ENCODE peak calls at places on chromosomes 13 and 19, in five cellular contexts. C is MM.1S, V is GM23248, E is HCT116, T is PC-3. M is an unnamed sample.

GRCh38 chr13:20301391-20302071 is 69.4 kb upstream of the GJB6 start:
- DNase-seq in C (no peak), V (peak; percentile 16), E (no peak), T (no peak), M (peak; percentile 13)

GRCh38 chr13:113398963-113399754 is 35.2 kb upstream of the GRTP1 start:
- DNase-seq in C (no peak), V (peak; percentile 62), E (no peak), T (no peak), M (no peak)

GRCh38 chr13:29279859-29280258 is 315.6 kb downstream of the SLC7A1 start:
- DNase-seq in C (no peak), V (no peak), E (no peak), T (no peak), M (no peak)

GRCh38 chr19:10553087-10553667 is 9.5 kb downstream of the ATG4D start:
- DNase-seq in C (no peak), V (no peak), E (no peak), T (no peak), M (no peak)

GRCh38 chr19:54279441-54279962 is 1.4 kb downstream of the LILRB2 start:
- DNase-seq in C (no peak), V (no peak), E (no peak), T (no peak), M (no peak)

GRCh38 chr13:113783966-113784644 is 25.1 kb downstream of the TMEM255B start:
- DNase-seq in C (no peak), V (no peak), E (no peak), T (no peak), M (no peak)

GRCh38 chr19:15379996-15380647 is 535 bp upstream of the AKAP8 start:
- DNase-seq in C (peak; percentile 74), V (peak; percentile 63), E (peak; percentile 23), T (peak; percentile 67), M (peak; percentile 46)

GRCh38 chr13:107117327-107118012 is 549.5 kb upstream of the ARGLU1 start:
- DNase-seq in C (no peak), V (no peak), E (no peak), T (no peak), M (peak; percentile 22)

GRCh38 chr19:49427855-49428546 is 2.8 kb downstream of the GFY start:
- DNase-seq in C (no peak), V (peak; percentile 43), E (no peak), T (peak; percentile 43), M (no peak)
- TF ChIP-seq EZH2 in C (peak; percentile 33), V (peak; percentile 95), E (no peak), T (no peak), M (peak; percentile 96)

DNA sequence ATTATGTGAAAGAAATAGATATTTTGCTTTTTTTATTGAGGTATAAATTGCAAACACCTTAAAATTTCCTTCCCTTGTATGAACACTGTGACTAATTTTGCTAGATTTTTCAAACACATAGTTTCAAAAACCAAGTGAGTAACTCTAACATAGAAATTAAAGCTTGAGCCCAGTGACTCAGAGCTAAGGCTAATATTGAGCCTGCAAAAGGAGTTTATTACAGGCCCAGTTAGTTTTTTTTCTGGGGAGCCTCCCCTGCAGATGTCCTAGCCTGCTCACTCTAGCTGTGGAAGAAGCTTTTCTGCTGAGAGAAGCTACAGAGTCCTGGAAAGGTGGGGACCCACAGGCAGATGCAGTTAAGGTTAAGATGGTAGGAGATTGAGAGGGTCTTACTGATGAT is 3.4 kb downstream of the ZNF430 start:
- DNase-seq in C (no peak), V (peak; percentile 89), E (no peak), T (peak; percentile 73), M (peak; percentile 14)
- H3K4me2 ChIP-seq in C (no peak overlapping the region), V (peak overlapping the region; percentile 81), E (peak overlapping the region; percentile 84), T (peak overlapping the region; percentile 88), M (no peak overlapping the region)

DNA sequence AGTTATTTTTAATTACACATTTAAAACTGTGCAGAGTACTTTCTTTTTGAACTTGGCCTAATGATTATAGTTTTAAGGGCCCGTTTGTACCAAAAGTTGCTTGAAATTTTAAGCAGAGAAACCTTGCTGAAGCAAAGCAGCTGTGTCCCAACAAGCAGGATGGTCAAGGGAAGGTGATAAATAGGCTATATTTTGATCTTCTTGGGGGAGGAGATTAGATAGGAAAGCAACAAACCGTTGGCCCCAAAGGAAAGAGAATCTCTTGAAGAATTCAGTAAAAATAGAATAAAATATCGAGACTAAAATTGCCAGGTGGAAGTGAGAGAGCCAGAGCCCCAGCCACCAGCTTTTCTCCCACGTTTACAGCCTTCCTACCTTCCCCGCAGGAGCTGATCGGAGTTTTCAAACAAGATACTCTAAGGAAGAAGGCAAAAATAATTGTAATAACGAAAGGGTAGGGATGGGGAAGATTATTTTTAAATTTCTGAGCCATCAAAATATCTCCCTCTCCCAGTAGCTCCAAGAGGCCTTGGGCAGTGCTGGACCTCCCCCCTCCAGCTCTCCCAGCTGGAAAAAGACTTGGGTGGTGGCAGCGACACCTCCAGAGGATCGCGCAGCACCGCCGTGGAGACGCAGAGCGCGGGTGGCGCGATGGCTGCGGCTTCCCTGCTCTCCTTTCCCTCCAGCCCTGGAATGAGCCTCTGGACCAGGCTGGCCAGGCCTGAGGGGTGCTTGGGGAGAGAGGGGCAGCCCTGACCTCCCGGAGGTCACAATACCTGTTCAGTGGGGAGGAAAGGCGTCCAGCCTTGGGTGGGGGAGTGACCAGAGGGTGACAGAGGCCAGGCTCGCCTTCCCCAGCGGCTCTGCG is 5.8 kb downstream of the ZIC2 start:
- DNase-seq in C (no peak), V (no peak), E (no peak), T (no peak), M (no peak)
- TF ChIP-seq EZH2 in C (no peak), V (peak; percentile 24), E (no peak), T (no peak), M (peak; percentile 72)

DNA sequence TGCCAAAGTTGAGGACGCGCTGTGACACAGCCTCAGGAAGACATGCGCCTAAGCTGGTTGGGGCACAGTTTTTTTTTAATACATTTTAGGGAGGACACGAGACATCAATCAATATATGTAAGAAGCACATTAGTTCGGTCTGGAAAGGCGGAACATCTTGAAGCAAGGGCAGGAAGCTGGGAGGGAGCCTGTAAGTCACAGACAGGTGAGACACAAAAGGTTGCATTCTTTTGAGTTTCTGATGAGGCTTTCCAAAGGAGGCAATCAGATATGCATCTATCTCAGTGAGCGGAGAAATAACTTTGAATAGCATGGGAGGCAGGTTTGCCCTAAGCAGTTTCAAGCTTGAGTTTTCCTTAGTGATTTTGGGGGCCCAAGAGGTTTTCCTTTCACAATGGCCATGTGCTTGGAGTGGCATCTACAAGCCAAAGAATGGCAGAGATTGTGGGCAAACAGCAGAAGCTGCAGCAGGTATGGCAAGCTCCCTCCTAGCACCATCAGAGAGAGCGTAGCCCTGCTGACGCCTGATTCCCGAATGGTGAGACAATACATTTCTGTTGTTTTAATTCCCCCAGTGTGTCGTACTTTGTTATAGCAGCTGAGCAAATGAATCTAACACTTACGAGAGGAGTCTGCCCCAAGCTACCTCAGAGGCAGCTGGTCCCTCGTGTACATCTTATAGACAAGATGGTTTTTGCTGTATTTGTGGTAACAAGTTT is 99.5 kb upstream of the TMTC4 start:
- DNase-seq in C (no peak), V (no peak), E (no peak), T (no peak), M (no peak)
- H3K4me2 ChIP-seq in C (no peak overlapping the region), V (no peak overlapping the region), E (no peak overlapping the region), T (no peak overlapping the region), M (no peak overlapping the region)

GRCh38 chr13:27794921-27795717 is 2.8 kb downstream of the GSX1 start:
- DNase-seq in C (no peak), V (no peak), E (no peak), T (no peak), M (no peak)
- TF ChIP-seq EZH2 in C (no peak), V (no peak), E (no peak), T (no peak), M (no peak)

GRCh38 chr19:13054605-13055212 is 47.9 kb downstream of the LYL1 start:
- DNase-seq in C (no peak), V (peak; percentile 87), E (no peak), T (no peak), M (no peak)
- H3K4me2 ChIP-seq in C (no peak overlapping the region), V (peak overlapping the region; percentile 86), E (peak overlapping the region; percentile 75), T (peak overlapping the region; percentile 59), M (peak overlapping the region; percentile 49)

GRCh38 chr19:1668339-1669123 is 16.1 kb upstream of the TCF3 start:
- DNase-seq in C (peak; percentile 77), V (no peak), E (no peak), T (no peak), M (peak; percentile 9)
- TF ChIP-seq EZH2 in C (no peak), V (peak; percentile 13), E (no peak), T (no peak), M (peak; percentile 72)

DNA sequence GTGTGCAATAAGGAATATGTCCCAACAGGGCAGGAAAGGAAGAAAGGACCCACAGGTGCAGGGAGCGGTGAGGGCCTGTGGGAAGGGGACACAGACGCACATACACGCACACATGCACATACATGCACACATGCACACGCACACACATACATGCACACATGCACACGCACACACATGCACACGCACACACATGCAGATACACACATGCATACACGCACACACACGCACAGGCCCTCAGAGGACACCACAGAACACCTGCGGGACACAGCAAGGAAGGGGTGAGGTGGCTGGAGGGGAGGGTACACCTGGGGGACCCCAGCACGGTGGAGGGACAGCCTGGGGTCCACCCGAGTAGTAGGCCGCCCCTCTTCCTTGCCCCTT is 12.9 kb downstream of the PIP5K1C start:
- DNase-seq in C (no peak), V (no peak), E (no peak), T (no peak), M (no peak)
- H3K4me2 ChIP-seq in C (peak overlapping the region; percentile 80), V (no peak overlapping the region), E (no peak overlapping the region), T (no peak overlapping the region), M (no peak overlapping the region)

DNA sequence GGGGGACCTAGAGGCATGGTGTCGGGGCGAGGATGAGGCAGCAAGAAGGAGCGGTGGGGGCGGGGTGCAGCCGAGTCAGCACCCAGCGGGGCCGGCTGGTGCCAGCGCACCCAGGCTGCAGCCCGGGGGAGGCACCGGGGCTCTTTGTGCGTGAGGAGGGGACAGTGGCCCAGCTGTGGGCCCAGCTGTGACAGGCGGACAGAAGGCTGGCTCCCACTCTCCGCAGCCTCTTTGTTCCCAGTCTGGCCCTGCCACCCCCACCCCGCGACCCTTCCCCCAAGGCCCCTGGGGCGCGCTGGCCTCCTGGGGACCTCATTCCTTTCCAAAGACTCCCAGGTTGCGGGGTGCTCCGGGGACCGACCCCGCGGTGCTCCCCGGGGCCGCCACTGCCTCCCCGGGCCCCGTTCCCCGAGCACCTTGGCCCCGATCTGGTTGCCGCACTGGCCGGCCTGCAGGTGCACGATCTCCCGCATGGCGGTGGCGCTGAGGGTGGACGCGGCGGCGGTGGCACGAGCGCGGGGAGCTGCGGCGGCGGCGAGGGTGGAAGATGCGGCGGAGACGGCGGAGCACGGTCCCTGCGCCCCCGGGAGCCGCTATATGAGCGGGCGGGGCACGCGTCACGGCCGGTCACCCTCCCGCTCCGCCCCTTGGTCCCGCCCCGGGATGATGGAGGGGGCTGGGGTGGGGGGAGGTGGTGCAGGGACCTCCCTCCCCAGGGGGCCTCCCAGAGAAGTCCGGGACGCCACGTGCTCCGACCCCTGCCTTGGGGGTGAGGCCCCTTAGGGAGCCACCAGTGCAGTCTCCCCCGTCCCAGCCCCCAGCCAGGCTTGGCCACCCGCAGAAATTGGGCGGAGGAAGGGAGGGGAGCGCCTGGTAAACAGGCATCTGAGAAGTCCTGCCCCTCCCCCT is at the start of gene TUBB4A:
- DNase-seq in C (no peak), V (no peak), E (no peak), T (peak; percentile 17), M (no peak)
- TF ChIP-seq EZH2 in C (no peak), V (no peak), E (no peak), T (no peak), M (no peak)

M was measured in fibroblast of lung.